ENCODE peak calls at places on chromosome 4, in seven cellular contexts. One of them, this sample, is unnamed.

GRCh38 chr4:41334182-41334581 is 77.5 kb downstream of the UCHL1 start:
- DNase-seq in GM12878: no peak
- DNase-seq in HCT116: no peak
- DNase-seq in SK-N-SH: no peak
- DNase-seq in HepG2: no peak
- DNase-seq in Panc1: no peak
- DNase-seq in H1: no peak
- DNase-seq in this sample: no peak

GRCh38 chr4:158912390-158913175 is 143.8 kb downstream of the FNIP2 start:
- DNase-seq in GM12878: no peak
- DNase-seq in HCT116: no peak
- DNase-seq in SK-N-SH: no peak
- DNase-seq in HepG2: no peak
- DNase-seq in Panc1: no peak
- DNase-seq in H1: no peak
- DNase-seq in this sample: no peak

GRCh38 chr4:25001499-25001898 is 29.2 kb downstream of the LGI2 start:
- DNase-seq in GM12878: no peak
- DNase-seq in HCT116: no peak
- DNase-seq in SK-N-SH: no peak
- DNase-seq in HepG2: no peak
- DNase-seq in Panc1: no peak
- DNase-seq in H1: no peak
- DNase-seq in this sample: no peak

GRCh38 chr4:183823394-183823793 is 81.7 kb upstream of the STOX2 start:
- DNase-seq in GM12878: no peak
- DNase-seq in HCT116: no peak
- DNase-seq in SK-N-SH: no peak
- DNase-seq in HepG2: no peak
- DNase-seq in Panc1: no peak
- DNase-seq in H1: no peak
- DNase-seq in this sample: no peak

GRCh38 chr4:25927361-25928040 is 13.5 kb downstream of the SMIM20 start:
- DNase-seq in GM12878: no peak
- DNase-seq in HCT116: no peak
- DNase-seq in SK-N-SH: no peak
- DNase-seq in HepG2: no peak
- DNase-seq in Panc1: no peak
- DNase-seq in H1: no peak
- DNase-seq in this sample: no peak

GRCh38 chr4:142512161-142512560 is 333.9 kb downstream of the INPP4B start:
- DNase-seq in GM12878: no peak
- DNase-seq in HCT116: no peak
- DNase-seq in SK-N-SH: no peak
- DNase-seq in HepG2: no peak
- DNase-seq in Panc1: no peak
- DNase-seq in H1: no peak
- DNase-seq in this sample: no peak

GRCh38 chr4:20760053-20760452 is 59.8 kb downstream of the PACRGL start:
- DNase-seq in GM12878: no peak
- DNase-seq in HCT116: no peak
- DNase-seq in SK-N-SH: no peak
- DNase-seq in HepG2: no peak
- DNase-seq in Panc1: no peak
- DNase-seq in H1: no peak
- DNase-seq in this sample: peak; percentile 38

GRCh38 chr4:76547167-76547760 is 112.2 kb downstream of the SHROOM3 start:
- DNase-seq in GM12878: no peak
- DNase-seq in HCT116: no peak
- DNase-seq in SK-N-SH: no peak
- DNase-seq in HepG2: no peak
- DNase-seq in Panc1: no peak
- DNase-seq in H1: no peak
- DNase-seq in this sample: no peak

GRCh38 chr4:156941940-156942548 is 29.6 kb downstream of the PDGFC start:
- DNase-seq in GM12878: no peak
- DNase-seq in HCT116: no peak
- DNase-seq in SK-N-SH: no peak
- DNase-seq in HepG2: peak; percentile 98
- DNase-seq in Panc1: no peak
- DNase-seq in H1: peak; percentile 21
- DNase-seq in this sample: no peak

GRCh38 chr4:94577136-94577535 is 125.4 kb downstream of the PDLIM5 start:
- DNase-seq in GM12878: no peak
- DNase-seq in HCT116: no peak
- DNase-seq in SK-N-SH: peak; percentile 39
- DNase-seq in HepG2: no peak
- DNase-seq in Panc1: no peak
- DNase-seq in H1: no peak
- DNase-seq in this sample: no peak

GRCh38 chr4:174663254-174663653 is 141.0 kb upstream of the HPGD start:
- DNase-seq in GM12878: no peak
- DNase-seq in HCT116: no peak
- DNase-seq in SK-N-SH: no peak
- DNase-seq in HepG2: no peak
- DNase-seq in Panc1: no peak
- DNase-seq in H1: no peak
- DNase-seq in this sample: no peak

GRCh38 chr4:183186803-183187202 is 87.7 kb downstream of the WWC2 start:
- DNase-seq in GM12878: no peak
- DNase-seq in HCT116: no peak
- DNase-seq in SK-N-SH: no peak
- DNase-seq in HepG2: no peak
- DNase-seq in Panc1: no peak
- DNase-seq in H1: no peak
- DNase-seq in this sample: no peak

GRCh38 chr4:25993564-25994185 is 79.7 kb downstream of the SMIM20 start:
- DNase-seq in GM12878: no peak
- DNase-seq in HCT116: peak; percentile 56
- DNase-seq in SK-N-SH: peak; percentile 41
- DNase-seq in HepG2: peak; percentile 35
- DNase-seq in Panc1: no peak
- DNase-seq in H1: peak; percentile 93
- DNase-seq in this sample: peak; percentile 53

GRCh38 chr4:23084559-23085248 is 392.0 kb downstream of the GBA3 start:
- DNase-seq in GM12878: no peak
- DNase-seq in HCT116: no peak
- DNase-seq in SK-N-SH: no peak
- DNase-seq in HepG2: no peak
- DNase-seq in Panc1: no peak
- DNase-seq in H1: no peak
- DNase-seq in this sample: no peak

GRCh38 chr4:99762728-99763127 is 53.9 kb upstream of the DAPP1 start:
- DNase-seq in GM12878: no peak
- DNase-seq in HCT116: no peak
- DNase-seq in SK-N-SH: no peak
- DNase-seq in HepG2: no peak
- DNase-seq in Panc1: no peak
- DNase-seq in H1: no peak
- DNase-seq in this sample: no peak

GRCh38 chr4:125985856-125986255 is 671.1 kb downstream of the FAT4 start:
- DNase-seq in GM12878: peak; percentile 23
- DNase-seq in HCT116: no peak
- DNase-seq in SK-N-SH: no peak
- DNase-seq in HepG2: no peak
- DNase-seq in Panc1: no peak
- DNase-seq in H1: peak; percentile 88
- DNase-seq in this sample: peak; percentile 75

GRCh38 chr4:4361883-4362282 is 25.0 kb upstream of the NSG1 start:
- DNase-seq in GM12878: no peak
- DNase-seq in HCT116: no peak
- DNase-seq in SK-N-SH: no peak
- DNase-seq in HepG2: no peak
- DNase-seq in Panc1: no peak
- DNase-seq in H1: no peak
- DNase-seq in this sample: no peak

GRCh38 chr4:4364061-4364460 is 22.8 kb upstream of the NSG1 start:
- DNase-seq in GM12878: no peak
- DNase-seq in HCT116: no peak
- DNase-seq in SK-N-SH: no peak
- DNase-seq in HepG2: no peak
- DNase-seq in Panc1: no peak
- DNase-seq in H1: no peak
- DNase-seq in this sample: no peak

GRCh38 chr4:4368821-4369580 is 17.9 kb upstream of the NSG1 start:
- DNase-seq in GM12878: no peak
- DNase-seq in HCT116: no peak
- DNase-seq in SK-N-SH: no peak
- DNase-seq in HepG2: no peak
- DNase-seq in Panc1: no peak
- DNase-seq in H1: no peak
- DNase-seq in this sample: no peak

GRCh38 chr4:4362991-4363697 is 23.8 kb upstream of the NSG1 start:
- DNase-seq in GM12878: no peak
- DNase-seq in HCT116: no peak
- DNase-seq in SK-N-SH: no peak
- DNase-seq in HepG2: no peak
- DNase-seq in Panc1: no peak
- DNase-seq in H1: no peak
- DNase-seq in this sample: no peak

DNA sequence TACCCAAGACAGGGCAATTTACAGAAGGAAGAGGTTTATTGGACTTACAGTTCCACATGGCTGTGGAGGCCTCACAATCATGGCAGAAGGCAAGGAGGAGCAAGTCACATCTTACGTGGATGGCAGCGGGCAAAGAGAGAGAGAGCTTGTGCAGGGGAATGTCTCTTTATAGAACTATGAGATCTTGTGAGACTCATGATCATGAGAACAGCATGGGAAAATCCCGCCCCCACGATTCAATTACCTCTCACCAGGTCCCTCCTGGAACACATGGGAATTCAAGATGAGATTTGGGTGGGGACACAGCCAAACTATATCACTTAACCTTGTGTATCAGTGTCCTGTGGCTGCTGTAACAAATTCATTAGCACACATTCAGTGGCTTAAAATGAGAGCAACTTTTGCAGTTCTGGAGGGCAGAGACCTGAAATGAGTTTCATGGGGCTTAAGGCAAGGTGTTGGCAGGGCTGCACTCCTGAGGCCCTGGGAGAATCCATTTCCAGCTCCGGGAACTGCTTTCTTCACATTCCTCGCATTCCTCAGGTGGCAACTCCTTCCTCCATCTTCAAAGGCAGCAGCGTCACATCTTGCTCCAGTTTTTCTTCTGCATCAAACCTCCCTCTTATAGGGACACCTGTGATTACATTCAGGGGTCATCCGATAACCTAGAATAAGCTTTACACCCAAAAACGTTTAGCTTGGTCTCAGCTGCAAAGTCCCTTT is 22.3 kb upstream of the NSG1 start:
- DNase-seq in GM12878: no peak
- DNase-seq in HCT116: no peak
- DNase-seq in SK-N-SH: no peak
- DNase-seq in HepG2: no peak
- DNase-seq in Panc1: no peak
- DNase-seq in H1: no peak
- DNase-seq in this sample: no peak
- H3K9me3 ChIP-seq in GM12878: no peaks in the 10 kb centered on the region
- H3K9me3 ChIP-seq in HCT116: no peaks in the 10 kb centered on the region
- H3K9me3 ChIP-seq in SK-N-SH: no peaks in the 10 kb centered on the region
- H3K9me3 ChIP-seq in HepG2: no peaks in the 10 kb centered on the region
- H3K9me3 ChIP-seq in Panc1: no peaks in the 10 kb centered on the region
- H3K9me3 ChIP-seq in H1: no peaks in the 10 kb centered on the region
- H3K9me3 ChIP-seq in this sample: no peaks in the 10 kb centered on the region

DNA sequence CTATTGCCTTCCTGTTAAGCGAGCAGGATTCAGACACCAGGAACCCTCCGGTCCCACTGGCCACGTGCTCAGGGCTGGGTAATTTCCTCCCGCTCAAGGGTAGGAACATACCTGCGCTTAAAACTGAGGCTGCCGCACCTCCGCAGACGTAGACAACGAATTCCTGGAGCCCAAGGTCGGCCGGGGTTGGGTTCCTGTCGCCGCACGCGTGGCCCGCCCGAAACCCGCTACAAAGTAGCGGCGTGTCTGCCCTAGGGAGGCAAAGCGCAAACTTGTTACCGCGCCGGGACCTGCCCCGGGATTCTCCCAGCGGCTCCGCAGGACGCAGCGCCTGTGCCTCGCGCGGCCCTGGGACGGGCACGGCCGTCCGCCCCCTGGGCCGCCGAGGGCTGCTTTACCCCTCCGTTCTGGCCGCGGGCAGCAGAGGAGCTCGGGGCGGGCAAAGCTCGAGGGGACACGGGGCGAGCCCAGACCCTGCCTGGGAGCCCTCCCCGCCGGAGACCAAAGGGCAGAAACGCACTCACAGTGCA is 341 bp downstream of the ERVMER34-1 start:
- DNase-seq in GM12878: no peak
- DNase-seq in HCT116: peak; percentile 16
- DNase-seq in SK-N-SH: no peak
- DNase-seq in HepG2: no peak
- DNase-seq in Panc1: no peak
- DNase-seq in H1: peak; percentile 1
- DNase-seq in this sample: no peak
- TF ChIP-seq SIN3A in GM12878: no peak
- TF ChIP-seq SIN3A in HCT116: no peak
- TF ChIP-seq SIN3A in SK-N-SH: no peak
- TF ChIP-seq SIN3A in HepG2: no peak
- TF ChIP-seq SIN3A in Panc1: no peak
- TF ChIP-seq SIN3A in H1: no peak
- TF ChIP-seq SIN3A in this sample: no peak

DNA sequence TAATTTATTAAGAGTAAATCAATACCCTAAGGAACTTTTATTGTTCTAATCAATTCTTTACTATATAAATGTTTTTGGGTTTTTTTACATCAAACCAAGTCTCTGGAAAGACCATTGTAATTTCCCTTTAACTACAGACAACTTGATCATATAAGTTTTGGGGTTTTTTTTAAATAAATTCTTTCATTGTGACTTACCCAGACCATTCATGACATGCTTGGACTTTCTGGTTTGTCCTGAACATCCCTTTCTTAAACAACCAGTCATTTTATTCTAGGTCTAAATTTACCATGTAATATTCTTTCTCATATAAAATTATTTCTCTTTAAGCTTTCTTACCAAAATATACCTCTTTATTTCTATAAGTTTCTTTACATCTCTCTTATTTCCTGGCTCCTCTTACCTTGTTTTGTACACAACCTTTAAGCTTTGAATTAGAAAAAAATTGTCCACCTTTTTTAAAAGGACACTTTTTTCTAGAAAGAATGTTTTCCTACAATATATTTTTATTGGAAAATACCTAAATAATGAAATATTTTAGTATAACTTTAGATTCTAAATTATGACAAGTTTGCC is 8.4 kb downstream of the CNGA1 start:
- DNase-seq in GM12878: no peak
- DNase-seq in HCT116: peak; percentile 34
- DNase-seq in SK-N-SH: no peak
- DNase-seq in HepG2: no peak
- DNase-seq in Panc1: no peak
- DNase-seq in H1: no peak
- DNase-seq in this sample: no peak
- H3K9me3 ChIP-seq in GM12878: peaks cover 3% of the 10 kb centered on the region
- H3K9me3 ChIP-seq in HCT116: peaks cover 9% of the 10 kb centered on the region
- H3K9me3 ChIP-seq in SK-N-SH: peaks cover 18% of the 10 kb centered on the region
- H3K9me3 ChIP-seq in HepG2: peaks cover 36% of the 10 kb centered on the region
- H3K9me3 ChIP-seq in Panc1: peaks cover 4% of the 10 kb centered on the region
- H3K9me3 ChIP-seq in H1: peaks cover 60% of the 10 kb centered on the region
- H3K9me3 ChIP-seq in this sample: no peaks in the 10 kb centered on the region

DNA sequence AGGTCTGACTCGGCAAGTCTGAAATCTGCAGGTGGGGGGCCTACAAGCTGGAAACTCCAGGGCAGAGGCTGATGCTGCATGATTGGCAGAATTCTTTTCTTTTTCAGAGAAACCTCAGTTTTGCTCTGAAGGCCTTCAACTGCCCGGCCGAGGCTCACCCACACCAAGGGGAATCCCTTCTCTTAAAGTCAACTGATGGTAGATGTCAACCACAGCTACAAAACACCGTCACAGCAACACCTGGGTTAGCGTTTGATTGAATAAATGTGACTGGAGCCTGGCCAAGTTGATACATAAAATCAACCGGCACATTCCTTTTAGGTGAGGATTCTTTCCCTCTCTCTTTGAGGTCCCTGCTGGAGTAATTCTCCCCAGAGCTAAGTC is 15.2 kb upstream of the KIAA0232 start:
- DNase-seq in GM12878: no peak
- DNase-seq in HCT116: no peak
- DNase-seq in SK-N-SH: no peak
- DNase-seq in HepG2: no peak
- DNase-seq in Panc1: no peak
- DNase-seq in H1: no peak
- DNase-seq in this sample: no peak
- TF ChIP-seq SIN3A in GM12878: no peak
- TF ChIP-seq SIN3A in HCT116: no peak
- TF ChIP-seq SIN3A in SK-N-SH: no peak
- TF ChIP-seq SIN3A in HepG2: no peak
- TF ChIP-seq SIN3A in Panc1: no peak
- TF ChIP-seq SIN3A in H1: no peak
- TF ChIP-seq SIN3A in this sample: no peak

This sample was measured in K562.